ENCODE peak calls at places on chromosome 18, in seven cellular contexts. One of them, this sample, is unnamed.

GRCh38 chr18:2906522-2907458 is 60.0 kb downstream of the EMILIN2 start:
- DNase-seq in IMR-90: no peak
- DNase-seq in ACHN: peak; percentile 31
- DNase-seq in ovary: peak; percentile 48
- DNase-seq in heart right ventricle: peak; percentile 38
- DNase-seq in T1000: no peak
- DNase-seq in WERI-Rb-1: no peak
- DNase-seq in this sample: peak; percentile 48

GRCh38 chr18:79434611-79435010 is 38.9 kb downstream of the NFATC1 start:
- DNase-seq in IMR-90: no peak
- DNase-seq in ACHN: no peak
- DNase-seq in ovary: no peak
- DNase-seq in heart right ventricle: no peak
- DNase-seq in T1000: no peak
- DNase-seq in WERI-Rb-1: no peak
- DNase-seq in this sample: no peak

GRCh38 chr18:40878371-40878770 is 1076.7 kb upstream of the PIK3C3 start:
- DNase-seq in IMR-90: no peak
- DNase-seq in ACHN: no peak
- DNase-seq in ovary: no peak
- DNase-seq in heart right ventricle: no peak
- DNase-seq in T1000: no peak
- DNase-seq in WERI-Rb-1: no peak
- DNase-seq in this sample: no peak

GRCh38 chr18:45684341-45685115 is 39.5 kb upstream of the SLC14A1 start:
- DNase-seq in IMR-90: peak; percentile 78
- DNase-seq in ACHN: no peak
- DNase-seq in ovary: no peak
- DNase-seq in heart right ventricle: no peak
- DNase-seq in T1000: no peak
- DNase-seq in WERI-Rb-1: no peak
- DNase-seq in this sample: no peak

GRCh38 chr18:29436459-29436858 is 1259.5 kb upstream of the CDH2 start:
- DNase-seq in IMR-90: no peak
- DNase-seq in ACHN: no peak
- DNase-seq in ovary: no peak
- DNase-seq in heart right ventricle: no peak
- DNase-seq in T1000: no peak
- DNase-seq in WERI-Rb-1: no peak
- DNase-seq in this sample: no peak

GRCh38 chr18:8654482-8655451 is 45.5 kb downstream of the RAB12 start:
- DNase-seq in IMR-90: peak; percentile 34
- DNase-seq in ACHN: peak; percentile 39
- DNase-seq in ovary: no peak
- DNase-seq in heart right ventricle: no peak
- DNase-seq in T1000: no peak
- DNase-seq in WERI-Rb-1: peak; percentile 37
- DNase-seq in this sample: no peak

GRCh38 chr18:61929881-61930640 is 37.3 kb upstream of the RNF152 start:
- DNase-seq in IMR-90: no peak
- DNase-seq in ACHN: no peak
- DNase-seq in ovary: no peak
- DNase-seq in heart right ventricle: no peak
- DNase-seq in T1000: no peak
- DNase-seq in WERI-Rb-1: no peak
- DNase-seq in this sample: no peak

GRCh38 chr18:75216926-75217303 is 6.3 kb downstream of the TSHZ1 start:
- DNase-seq in IMR-90: no peak
- DNase-seq in ACHN: no peak
- DNase-seq in ovary: no peak
- DNase-seq in heart right ventricle: no peak
- DNase-seq in T1000: no peak
- DNase-seq in WERI-Rb-1: no peak
- DNase-seq in this sample: no peak

GRCh38 chr18:48788378-48788777 is 162.4 kb downstream of the SMAD7 start:
- DNase-seq in IMR-90: no peak
- DNase-seq in ACHN: no peak
- DNase-seq in ovary: no peak
- DNase-seq in heart right ventricle: no peak
- DNase-seq in T1000: no peak
- DNase-seq in WERI-Rb-1: no peak
- DNase-seq in this sample: no peak

GRCh38 chr18:36176739-36177138 is 10.6 kb upstream of the MOCOS start:
- DNase-seq in IMR-90: peak; percentile 56
- DNase-seq in ACHN: no peak
- DNase-seq in ovary: no peak
- DNase-seq in heart right ventricle: no peak
- DNase-seq in T1000: no peak
- DNase-seq in WERI-Rb-1: no peak
- DNase-seq in this sample: no peak

GRCh38 chr18:79819064-79819725 is 21.5 kb downstream of the KCNG2 start:
- DNase-seq in IMR-90: no peak
- DNase-seq in ACHN: no peak
- DNase-seq in ovary: no peak
- DNase-seq in heart right ventricle: no peak
- DNase-seq in T1000: no peak
- DNase-seq in WERI-Rb-1: no peak
- DNase-seq in this sample: no peak

GRCh38 chr18:23377669-23378469 is 75.2 kb upstream of the RIOK3 start:
- DNase-seq in IMR-90: peak; percentile 92
- DNase-seq in ACHN: peak; percentile 66
- DNase-seq in ovary: no peak
- DNase-seq in heart right ventricle: no peak
- DNase-seq in T1000: no peak
- DNase-seq in WERI-Rb-1: no peak
- DNase-seq in this sample: no peak

GRCh38 chr18:21949326-21950015 is 208.9 kb downstream of the MIB1 start:
- DNase-seq in IMR-90: no peak
- DNase-seq in ACHN: no peak
- DNase-seq in ovary: no peak
- DNase-seq in heart right ventricle: no peak
- DNase-seq in T1000: no peak
- DNase-seq in WERI-Rb-1: no peak
- DNase-seq in this sample: no peak

GRCh38 chr18:5895300-5895885 is at the start of gene TMEM200C:
- DNase-seq in IMR-90: peak; percentile 43
- DNase-seq in ACHN: peak; percentile 21
- DNase-seq in ovary: peak; percentile 36
- DNase-seq in heart right ventricle: peak; percentile 7
- DNase-seq in T1000: no peak
- DNase-seq in WERI-Rb-1: peak; percentile 11
- DNase-seq in this sample: no peak

GRCh38 chr18:74623047-74623816 is 25.6 kb downstream of the ZNF407 start:
- DNase-seq in IMR-90: peak; percentile 24
- DNase-seq in ACHN: peak; percentile 9
- DNase-seq in ovary: no peak
- DNase-seq in heart right ventricle: no peak
- DNase-seq in T1000: no peak
- DNase-seq in WERI-Rb-1: no peak
- DNase-seq in this sample: no peak

GRCh38 chr18:363327-364115 is 95.7 kb upstream of the THOC1 start:
- DNase-seq in IMR-90: peak; percentile 20
- DNase-seq in ACHN: no peak
- DNase-seq in ovary: no peak
- DNase-seq in heart right ventricle: no peak
- DNase-seq in T1000: no peak
- DNase-seq in WERI-Rb-1: no peak
- DNase-seq in this sample: no peak